ENCODE peak calls at places on chromosomes 12 and 14, in five cellular contexts. P, R, W, Z and F are unnamed samples.

GRCh38 chr12:63846249-63846967 is 1.9 kb downstream of the SRGAP1 start:
- DNase-seq in P (no peak), R (no peak), W (no peak), Z (no peak), F (no peak)

GRCh38 chr12:29782285-29782820 is 1.4 kb downstream of the TMTC1 start:
- DNase-seq in Z (no peak), P (no peak), R (peak; percentile 63), W (peak; percentile 24), F (no peak)

GRCh38 chr14:69107407-69108003 is 45.4 kb downstream of the DCAF5 start:
- DNase-seq in Z (peak; percentile 44), R (no peak), W (peak; percentile 61), P (no peak), F (peak; percentile 51)

GRCh38 chr12:8030189-8030588 is 2.3 kb upstream of the FOXJ2 start:
- DNase-seq in R (no peak), W (no peak), P (no peak), Z (no peak), F (no peak)

GRCh38 chr12:48996794-48997718 is 2.1 kb downstream of the DDN start:
- DNase-seq in P (peak; percentile 84), Z (no peak), W (peak; percentile 79), R (peak; percentile 87), F (no peak)

GRCh38 chr12:114732426-114733030 is 48.6 kb upstream of the TBX3 start:
- DNase-seq in R (no peak), W (no peak), P (no peak), Z (no peak), F (no peak)

GRCh38 chr14:67428501-67429031 is 16.6 kb upstream of the PLEK2 start:
- DNase-seq in W (no peak), Z (no peak), P (no peak), R (no peak), F (peak; percentile 27)

GRCh38 chr12:24631691-24632090 is 317.2 kb downstream of the BCAT1 start:
- DNase-seq in W (no peak), R (no peak), Z (no peak), P (no peak), F (no peak)

GRCh38 chr12:27657296-27657695 is 39.0 kb upstream of the REP15 start:
- DNase-seq in R (no peak), P (no peak), W (no peak), Z (no peak), F (no peak)

GRCh38 chr14:33545696-33546095 is 405.2 kb downstream of the EGLN3 start:
- DNase-seq in Z (no peak), R (no peak), W (no peak), P (no peak), F (no peak)

GRCh38 chr12:93336344-93336743 is 41.4 kb upstream of the NUDT4 start:
- DNase-seq in W (peak; percentile 9), P (no peak), R (no peak), Z (no peak), F (no peak)

GRCh38 chr12:108567388-108567787 is 5.0 kb downstream of the ISCU start:
- DNase-seq in Z (no peak), W (no peak), P (no peak), R (peak; percentile 56), F (no peak)

GRCh38 chr14:64591809-64592208 is 42.0 kb downstream of the PPP1R36 start:
- DNase-seq in Z (no peak), R (no peak), W (no peak), P (no peak), F (no peak)

GRCh38 chr14:65334765-65335411 is 77.6 kb upstream of the FUT8 start:
- DNase-seq in P (no peak), W (no peak), R (peak; percentile 13), Z (no peak), F (no peak)

GRCh38 chr14:68733086-68733621 is 59.7 kb downstream of the ZFP36L1 start:
- DNase-seq in W (no peak), P (no peak), Z (no peak), R (peak; percentile 75), F (no peak)

GRCh38 chr12:108616941-108617858 is 16.5 kb downstream of the SELPLG start:
- DNase-seq in P (no peak), R (no peak), Z (no peak), W (no peak), F (no peak)

GRCh38 chr12:64950899-64951298 is 126.5 kb downstream of the TBC1D30 start:
- DNase-seq in P (no peak), Z (no peak), R (no peak), W (no peak), F (no peak)

GRCh38 chr12:10031771-10032175 is 1.3 kb downstream of the CLEC9A start:
- DNase-seq in P (no peak), R (no peak), W (no peak), Z (no peak), F (peak; percentile 70)
- H3K27ac ChIP-seq in P (no peak overlapping the region), R (no peak overlapping the region), W (no peak overlapping the region), Z (no peak overlapping the region), F (peak overlapping the region; percentile 40)

GRCh38 chr12:6424848-6425247 is 19.9 kb upstream of the CD27 start:
- DNase-seq in Z (no peak), R (no peak), P (no peak), W (no peak), F (no peak)

GRCh38 chr12:6423267-6424007 is 21.3 kb upstream of the CD27 start:
- DNase-seq in Z (peak; percentile 76), R (peak; percentile 92), P (peak; percentile 88), W (peak; percentile 86), F (peak; percentile 83)

GRCh38 chr12:6426882-6427671 is 17.7 kb upstream of the CD27 start:
- DNase-seq in Z (no peak), W (no peak), P (peak; percentile 48), R (peak; percentile 63), F (no peak)

GRCh38 chr12:6425588-6426531 is 18.9 kb upstream of the CD27 start:
- DNase-seq in Z (no peak), W (no peak), R (peak; percentile 40), P (peak; percentile 60), F (no peak)

DNA sequence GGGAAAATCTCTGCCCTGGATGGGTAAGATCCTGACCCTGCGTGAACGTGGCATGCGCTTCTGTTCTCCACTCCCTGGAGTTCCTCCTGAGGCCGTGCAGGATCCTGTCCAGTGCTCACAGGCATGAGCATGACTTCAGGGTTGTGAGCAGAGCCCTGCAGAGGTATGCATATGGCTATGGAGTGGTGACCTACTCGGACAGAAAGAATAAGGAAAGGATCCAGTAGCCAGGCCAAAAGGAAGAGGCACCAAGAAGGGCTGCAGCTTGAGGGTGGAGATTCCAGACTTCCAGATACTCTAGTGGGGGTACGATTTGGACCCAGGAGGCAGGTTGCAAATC is 20.8 kb upstream of the CD27 start:
- DNase-seq in Z (no peak), R (no peak), P (no peak), W (no peak), F (no peak)
- H3K9me3 ChIP-seq in Z (no peaks in the 10 kb centered on the region), R (no peaks in the 10 kb centered on the region), P (no peaks in the 10 kb centered on the region), W (no peaks in the 10 kb centered on the region), F (no peaks in the 10 kb centered on the region)

DNA sequence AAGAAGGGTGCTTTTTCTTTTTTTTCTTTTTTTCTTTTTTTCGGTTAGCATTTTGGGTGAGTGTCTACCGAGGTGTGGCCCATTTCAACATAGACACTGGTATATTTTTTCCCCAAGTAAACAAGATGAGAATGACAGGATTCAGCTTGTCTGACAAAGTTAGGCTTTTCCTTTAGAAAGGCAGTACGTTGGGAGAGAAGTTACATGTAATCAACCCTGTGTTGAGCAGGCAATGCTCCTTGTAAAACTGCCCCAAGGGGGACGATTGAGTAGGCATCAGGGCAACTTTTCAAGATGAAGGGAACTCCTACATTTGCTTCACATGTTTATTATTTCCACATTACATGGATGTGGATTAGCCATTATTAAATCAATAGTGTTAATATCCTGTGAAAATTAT is 1.7 kb downstream of the EMP1 start:
- DNase-seq in Z (no peak), P (no peak), W (no peak), R (no peak), F (no peak)
- H3K27ac ChIP-seq in Z (peak overlapping the region; percentile 97), P (peak overlapping the region; percentile 97), W (peak overlapping the region; percentile 95), R (peak overlapping the region; percentile 82), F (no peak overlapping the region)

DNA sequence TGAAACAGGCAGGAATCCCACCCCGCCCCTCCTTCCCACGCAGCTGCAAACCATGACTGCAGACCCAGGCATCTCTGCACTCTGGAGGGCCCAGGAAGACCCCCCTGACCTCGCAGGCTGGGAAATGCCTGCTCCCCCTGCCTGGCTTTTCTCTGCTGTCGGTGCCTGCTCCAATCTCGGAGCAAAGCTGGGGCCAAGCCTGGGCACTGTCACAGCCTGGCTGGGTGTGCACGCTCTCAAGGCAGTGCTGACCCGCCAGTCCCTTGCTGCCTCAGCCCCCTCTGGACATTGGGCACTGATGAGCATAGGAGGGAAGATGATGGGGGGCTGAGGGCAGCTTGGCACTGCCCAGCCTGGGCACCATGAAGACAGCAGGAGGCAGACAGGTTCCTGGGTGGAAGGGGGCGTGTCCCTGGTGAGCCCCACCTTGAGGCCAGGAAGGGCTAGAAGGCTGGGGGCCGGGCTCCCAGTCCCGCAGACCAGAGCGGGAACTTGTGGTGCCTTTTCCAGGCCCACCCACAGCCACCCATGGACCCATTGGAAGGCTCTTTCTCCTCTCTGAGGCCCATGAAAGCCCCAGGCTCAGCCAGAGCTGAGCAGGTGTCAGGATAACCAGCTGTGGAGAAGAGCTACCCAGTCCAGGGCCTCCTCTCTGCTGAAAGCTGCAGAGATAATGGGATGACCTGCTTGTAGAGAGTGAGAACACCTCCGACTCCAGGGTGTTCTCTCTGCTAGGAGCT is 10.7 kb upstream of the ZNF605 start:
- DNase-seq in R (no peak), P (no peak), Z (no peak), W (no peak), F (no peak)
- H3K9me3 ChIP-seq in R (peaks cover 6% of the 10 kb centered on the region), P (peaks cover 28% of the 10 kb centered on the region), Z (peaks cover 92% of the 10 kb centered on the region), W (no peaks in the 10 kb centered on the region), F (peaks cover 79% of the 10 kb centered on the region)

GRCh38 chr12:45427042-45427441 is 211.1 kb downstream of the ANO6 start:
- DNase-seq in W (peak; percentile 32), R (no peak), Z (no peak), P (no peak), F (no peak)

GRCh38 chr12:45423931-45424330 is 208.0 kb downstream of the ANO6 start:
- DNase-seq in R (no peak), Z (no peak), P (no peak), W (no peak), F (no peak)

GRCh38 chr12:45421736-45422135 is 205.8 kb downstream of the ANO6 start:
- DNase-seq in W (no peak), Z (no peak), R (no peak), P (no peak), F (no peak)

GRCh38 chr12:45425426-45425825 is 209.5 kb downstream of the ANO6 start:
- DNase-seq in W (no peak), R (no peak), P (no peak), Z (no peak), F (peak; percentile 27)

DNA sequence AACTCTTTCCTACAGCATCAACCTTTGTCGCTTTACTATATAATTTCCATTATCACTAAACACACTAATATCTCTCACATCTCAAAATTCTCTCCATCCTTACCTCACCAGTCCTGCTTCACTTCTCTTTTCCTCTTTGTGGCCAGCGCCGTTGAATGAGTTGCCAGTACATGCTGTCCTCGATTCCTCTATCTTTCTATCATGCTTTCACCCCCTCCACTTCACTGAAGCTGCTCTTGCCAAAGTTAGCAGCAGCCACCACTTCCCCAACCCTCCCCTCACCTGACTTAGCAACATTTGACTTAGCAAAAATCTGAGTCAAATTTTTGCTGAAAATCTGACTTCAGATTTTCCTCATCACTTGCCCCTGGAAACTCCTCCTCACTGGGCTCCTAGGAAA is 210.4 kb downstream of the ANO6 start:
- DNase-seq in Z (no peak), W (no peak), R (no peak), P (no peak), F (no peak)
- H3K27ac ChIP-seq in Z (no peak overlapping the region), W (no peak overlapping the region), R (no peak overlapping the region), P (no peak overlapping the region), F (no peak overlapping the region)